ENCODE peak calls at places on chromosomes 5 and 9, in ten cellular contexts. Q, K, P, F, H, J, I, E, W and L are unnamed samples.

GRCh38 chr5:143641549-143641955 is 170.4 kb upstream of the HMHB1 start:
- DNase-seq in Q (no peak), J (peak), I (no peak), K (peak), H (no peak), E (no peak), F (no peak), W (peak), P (no peak), L (no peak)

GRCh38 chr5:92332039-92332438 is 948.9 kb upstream of the ARRDC3 start:
- DNase-seq in J (no peak), K (no peak), F (no peak), W (peak), P (peak), Q (no peak), E (no peak), H (no peak), I (peak), L (no peak)

GRCh38 chr9:134710271-134710540 is 68.6 kb downstream of the COL5A1 start:
- DNase-seq in P (no peak), F (no peak), J (no peak), W (no peak), E (no peak), H (no peak), K (no peak), Q (no peak), I (no peak), L (no peak)

GRCh38 chr9:113558632-113559502 is 95.3 kb downstream of the RGS3 start:
- DNase-seq in Q (no peak), F (peak), H (no peak), P (peak), W (peak), I (peak), J (no peak), E (no peak), K (no peak), L (peak)

GRCh38 chr9:26882154-26882553 is 10.4 kb downstream of the CAAP1 start:
- DNase-seq in J (no peak), P (no peak), H (no peak), Q (no peak), E (no peak), K (no peak), I (no peak), W (no peak), F (no peak), L (no peak)

GRCh38 chr9:129889936-129890717 is 54.9 kb downstream of the USP20 start:
- DNase-seq in H (peak), F (no peak), W (no peak), Q (no peak), J (no peak), K (peak), I (no peak), P (no peak), E (peak), L (no peak)

GRCh38 chr5:40655138-40655537 is 24.6 kb upstream of the PTGER4 start:
- DNase-seq in K (no peak), I (no peak), F (no peak), H (no peak), Q (no peak), J (no peak), E (no peak), W (no peak), P (peak), L (no peak)

GRCh38 chr5:2836133-2836532 is 84.7 kb upstream of the IRX2 start:
- DNase-seq in H (no peak), P (no peak), I (no peak), J (no peak), F (no peak), K (no peak), E (no peak), Q (no peak), W (no peak), L (no peak)

GRCh38 chr5:161084108-161084507 is 232.1 kb upstream of the ATP10B start:
- DNase-seq in K (no peak), P (no peak), Q (no peak), H (no peak), I (no peak), E (no peak), F (no peak), J (no peak), W (no peak), L (no peak)

GRCh38 chr5:3794611-3795010 is 199.0 kb downstream of the IRX1 start:
- DNase-seq in H (no peak), E (no peak), F (no peak), K (no peak), J (no peak), P (no peak), Q (no peak), I (no peak), W (no peak), L (no peak)

GRCh38 chr5:106290841-106291240 is 1379.9 kb downstream of the EFNA5 start:
- DNase-seq in H (no peak), P (no peak), J (no peak), Q (no peak), I (peak), F (no peak), E (no peak), K (no peak), W (peak), L (no peak)

GRCh38 chr5:161094411-161094810 is 242.4 kb upstream of the ATP10B start:
- DNase-seq in K (no peak), I (peak), F (no peak), P (peak), E (no peak), J (no peak), H (no peak), Q (no peak), W (peak), L (no peak)

GRCh38 chr5:132674671-132675506 is 1.1 kb downstream of the IL4 start:
- DNase-seq in Q (no peak), J (no peak), K (peak), E (no peak), H (no peak), F (no peak), P (peak), I (peak), W (peak), L (peak)

GRCh38 chr9:127144670-127145458 is 22.4 kb upstream of the ANGPTL2 start:
- DNase-seq in E (no peak), K (no peak), I (no peak), P (peak), H (no peak), Q (no peak), F (peak), W (no peak), J (no peak), L (no peak)

GRCh38 chr9:94656190-94656589 is 16.9 kb upstream of the FBP1 start:
- DNase-seq in I (no peak), P (no peak), Q (no peak), J (no peak), W (no peak), F (no peak), E (peak), H (no peak), K (peak), L (peak)

GRCh38 chr9:134991808-134992754 is 74.4 kb upstream of the FCN1 start:
- DNase-seq in K (no peak), F (no peak), W (no peak), I (no peak), H (no peak), J (no peak), Q (no peak), E (no peak), P (no peak), L (no peak)

GRCh38 chr9:21555911-21556310 is 73.8 kb upstream of the IFNE start:
- DNase-seq in I (peak), P (peak), H (no peak), W (peak), E (no peak), K (no peak), F (no peak), J (no peak), Q (no peak), L (no peak)

GRCh38 chr5:127008300-127008975 is 21.9 kb downstream of the MARCHF3 start:
- DNase-seq in W (no peak), E (no peak), F (peak), I (no peak), P (no peak), H (no peak), J (no peak), K (no peak), Q (no peak), L (no peak)

GRCh38 chr9:110443146-110443877 is 105.6 kb upstream of the TXNDC8 start:
- DNase-seq in K (no peak), J (no peak), P (peak), E (no peak), F (no peak), I (peak), H (no peak), W (peak), Q (no peak), L (no peak)

GRCh38 chr5:128084228-128085167 is 932 bp downstream of the SLC12A2 start:
- DNase-seq in E (peak), H (peak), Q (peak), I (peak), F (peak), J (peak), K (peak), P (peak), W (peak), L (peak)

GRCh38 chr5:55708732-55709131 is 3.4 kb downstream of the SLC38A9 start:
- DNase-seq in W (no peak), E (no peak), K (no peak), F (no peak), P (no peak), J (no peak), H (no peak), Q (no peak), I (peak), L (no peak)

GRCh38 chr9:136342191-136343120 is 15.1 kb downstream of the GPSM1 start:
- DNase-seq in H (peak), W (peak), F (peak), I (peak), Q (peak), E (peak), P (peak), K (peak), J (peak), L (peak)

GRCh38 chr5:948472-949274 is 56.0 kb downstream of the TRIP13 start:
- DNase-seq in E (no peak), H (no peak), K (no peak), W (no peak), I (no peak), P (no peak), F (no peak), J (no peak), Q (no peak), L (no peak)

GRCh38 chr5:83554133-83554532 is 82.6 kb downstream of the VCAN start:
- DNase-seq in E (no peak), W (no peak), F (no peak), J (no peak), Q (no peak), H (no peak), I (no peak), P (no peak), K (no peak), L (no peak)

GRCh38 chr9:98147582-98147981 is 28.6 kb upstream of the TRIM14 start:
- DNase-seq in J (no peak), Q (no peak), H (no peak), E (no peak), I (peak), P (no peak), F (no peak), K (no peak), W (no peak), L (no peak)

GRCh38 chr9:86977205-86977835 is 30.0 kb upstream of the GAS1 start:
- DNase-seq in F (no peak), P (peak), Q (no peak), H (no peak), W (peak), E (no peak), J (no peak), K (no peak), I (no peak), L (no peak)

GRCh38 chr5:133556551-133556950 is 55.8 kb downstream of the FSTL4 start:
- DNase-seq in F (no peak), W (no peak), I (no peak), K (no peak), P (no peak), J (no peak), Q (no peak), H (no peak), E (no peak), L (no peak)

GRCh38 chr5:135740475-135740874 is 94.0 kb upstream of the SLC25A48 start:
- DNase-seq in E (no peak), Q (no peak), K (no peak), P (no peak), I (no peak), W (no peak), H (no peak), F (no peak), J (no peak), L (no peak)

GRCh38 chr9:81787747-81788632 is 98.6 kb upstream of the TLE1 start:
- DNase-seq in F (no peak), H (no peak), K (no peak), W (peak), J (no peak), E (no peak), I (peak), P (peak), Q (no peak), L (no peak)

GRCh38 chr9:22817181-22817580 is 370.6 kb downstream of the DMRTA1 start:
- DNase-seq in P (no peak), F (no peak), K (no peak), J (no peak), I (peak), H (no peak), Q (no peak), W (peak), E (no peak), L (no peak)

GRCh38 chr5:141608557-141608956 is 10.2 kb downstream of the DIAPH1 start:
- DNase-seq in I (no peak), P (no peak), E (no peak), W (no peak), Q (no peak), J (no peak), K (no peak), H (no peak), F (no peak), L (peak)

GRCh38 chr5:83729389-83729788 is 8.7 kb upstream of the HAPLN1 start:
- DNase-seq in P (no peak), F (no peak), J (no peak), E (no peak), K (no peak), H (no peak), W (no peak), Q (no peak), I (no peak), L (no peak)

GRCh38 chr5:131959906-131960305 is 14.4 kb upstream of the MEIKIN start:
- DNase-seq in K (no peak), H (no peak), P (no peak), I (no peak), E (peak), W (no peak), F (no peak), Q (no peak), J (no peak), L (no peak)

GRCh38 chr5:61768692-61769281 is 436.7 kb downstream of the ZSWIM6 start:
- DNase-seq in K (peak), Q (no peak), P (no peak), E (peak), H (no peak), F (no peak), W (no peak), J (peak), I (peak), L (peak)

GRCh38 chr9:91417602-91418218 is 5.9 kb downstream of the NFIL3 start:
- DNase-seq in F (no peak), W (no peak), J (no peak), I (no peak), K (no peak), Q (no peak), E (no peak), P (no peak), H (no peak), L (no peak)

GRCh38 chr5:146440870-146441495 is 6.2 kb upstream of the TCERG1 start:
- DNase-seq in Q (no peak), H (no peak), K (no peak), I (no peak), P (peak), E (no peak), W (no peak), J (no peak), F (no peak), L (no peak)

GRCh38 chr5:65244031-65244430 is 237.7 kb downstream of the ADAMTS6 start:
- DNase-seq in E (no peak), W (no peak), H (no peak), P (no peak), F (no peak), Q (no peak), J (no peak), K (no peak), I (no peak), L (no peak)

GRCh38 chr9:35656340-35656739 is 1.5 kb downstream of the RMRP start:
- DNase-seq in Q (no peak), F (no peak), E (no peak), H (no peak), J (no peak), P (no peak), I (no peak), W (no peak), K (no peak), L (no peak)